ENCODE peak calls at places on chromosomes 5 and 9, in eight cellular contexts. K, L, U, Y, W, D, I and P are unnamed samples.
A peak's percentile ranks its signal among the peaks of the same experiment; 100 is the strongest.

GRCh38 chr5:180172447-180173197 is 36.4 kb downstream of the RASGEF1C start:
- DNase-seq in K (no peak), L (no peak), U (no peak), Y (no peak), W (no peak), D (peak; percentile 69), I (peak; percentile 78), P (no peak)

GRCh38 chr9:88179080-88179521 is 40.8 kb upstream of the SPATA31C2 start:
- DNase-seq in K (no peak), L (no peak), U (no peak), Y (no peak), W (no peak), D (no peak), I (no peak), P (no peak)

GRCh38 chr5:57082441-57083067 is 91.3 kb upstream of the GPBP1 start:
- DNase-seq in K (no peak), L (no peak), U (no peak), Y (no peak), W (no peak), D (no peak), I (no peak), P (peak; percentile 4)

GRCh38 chr9:134593756-134594375 is 47.7 kb upstream of the COL5A1 start:
- DNase-seq in K (no peak), L (no peak), U (no peak), Y (no peak), W (no peak), D (no peak), I (no peak), P (no peak)

GRCh38 chr9:71685394-71685793 is 82.9 kb downstream of the CEMIP2 start:
- DNase-seq in K (no peak), L (no peak), U (no peak), Y (no peak), W (no peak), D (no peak), I (no peak), P (no peak)

GRCh38 chr9:93667006-93667405 is 90.6 kb downstream of the PHF2 start:
- DNase-seq in K (no peak), L (no peak), U (no peak), Y (peak; percentile 52), W (no peak), D (no peak), I (no peak), P (no peak)

GRCh38 chr5:33975846-33976245 is 8.6 kb downstream of the SLC45A2 start:
- DNase-seq in K (no peak), L (no peak), U (no peak), Y (no peak), W (no peak), D (no peak), I (no peak), P (no peak)

GRCh38 chr5:100026601-100027000 is 508.6 kb upstream of the FAM174A start:
- DNase-seq in K (no peak), L (no peak), U (no peak), Y (no peak), W (no peak), D (no peak), I (no peak), P (no peak)

GRCh38 chr9:112848316-112849151 is 42.1 kb downstream of the SLC46A2 start:
- DNase-seq in K (no peak), L (no peak), U (no peak), Y (no peak), W (no peak), D (no peak), I (no peak), P (no peak)